ENCODE peak calls at places on chromosomes 3 and 15, in eight cellular contexts. E is adrenal gland, H is WERI-Rb-1, B is thoracic aorta, D is aorta, N is mammary epithelial cell, K is colonic mucosa, U is bronchial epithelial cell. V is an unnamed sample.

GRCh38 chr15:85764649-85765277 is 30.0 kb downstream of the KLHL25 start:
- DNase-seq in E (no peak), K (no peak), N (peak; percentile 55), D (no peak), B (no peak), U (no peak), H (no peak), V (no peak)

GRCh38 chr15:65981837-65982696 is 112.8 kb downstream of the RAB11A start:
- DNase-seq in N (peak; percentile 32), B (no peak), D (peak; percentile 61), E (no peak), U (peak; percentile 33), H (peak; percentile 61), K (peak; percentile 67), V (no peak)

GRCh38 chr3:107206141-107206540 is 171.1 kb upstream of the CCDC54 start:
- DNase-seq in H (peak; percentile 29), K (peak; percentile 18), N (peak; percentile 58), E (peak; percentile 46), U (peak; percentile 49), D (no peak), B (no peak), V (no peak)

GRCh38 chr15:46955576-46955975 is 761.7 kb upstream of the SEMA6D start:
- DNase-seq in N (no peak), U (peak; percentile 8), E (no peak), D (no peak), H (no peak), B (no peak), K (no peak), V (no peak)

GRCh38 chr15:40928975-40929729 is at the start of gene DLL4:
- DNase-seq in B (no peak), E (peak; percentile 59), N (peak; percentile 62), H (peak; percentile 94), D (peak; percentile 83), U (no peak), K (peak; percentile 89), V (no peak)

GRCh38 chr3:28317438-28318022 is 31.0 kb upstream of the ZCWPW2 start:
- DNase-seq in K (peak; percentile 28), N (peak; percentile 39), D (no peak), B (no peak), U (peak; percentile 56), E (peak; percentile 36), H (peak; percentile 35), V (no peak)

GRCh38 chr3:95348879-95349278 is 1286.0 kb downstream of the NSUN3 start:
- DNase-seq in E (no peak), K (no peak), U (no peak), N (no peak), H (no peak), D (no peak), B (no peak), V (no peak)

GRCh38 chr3:46110701-46111493 is 83.6 kb upstream of the XCR1 start:
- DNase-seq in K (peak; percentile 67), E (peak; percentile 76), U (peak; percentile 55), B (no peak), D (no peak), H (no peak), N (peak; percentile 86), V (no peak)

GRCh38 chr3:169771651-169772529 is 1.3 kb upstream of the MYNN start:
- DNase-seq in B (no peak), E (peak; percentile 63), K (peak; percentile 71), N (peak; percentile 69), U (peak; percentile 73), H (peak; percentile 61), D (no peak), V (peak; percentile 69)

GRCh38 chr3:42728668-42729364 is 26.2 kb upstream of the HHATL start:
- DNase-seq in U (no peak), K (no peak), D (no peak), E (no peak), N (no peak), H (no peak), B (no peak), V (no peak)

GRCh38 chr15:66294157-66294931 is 976 bp downstream of the DIS3L start:
- DNase-seq in K (peak; percentile 66), N (peak; percentile 52), H (no peak), U (peak; percentile 59), D (no peak), E (peak; percentile 15), B (no peak), V (peak; percentile 29)

GRCh38 chr15:28975766-28976179 is 90.0 kb downstream of the APBA2 start:
- DNase-seq in E (peak; percentile 34), D (peak; percentile 59), H (peak; percentile 61), K (peak; percentile 41), N (peak; percentile 48), B (no peak), U (peak; percentile 49), V (no peak)

GRCh38 chr15:70348581-70349344 is 251.0 kb upstream of the TLE3 start:
- DNase-seq in K (no peak), H (peak; percentile 75), E (peak; percentile 66), N (peak; percentile 75), U (no peak), B (no peak), D (peak; percentile 62), V (peak; percentile 57)

GRCh38 chr15:65638681-65639089 is 16.9 kb downstream of the SLC24A1 start:
- DNase-seq in D (no peak), U (peak; percentile 69), E (peak; percentile 36), N (peak; percentile 71), B (no peak), K (peak; percentile 54), H (peak; percentile 39), V (no peak)

GRCh38 chr15:42491540-42492225 is 742 bp upstream of the ZNF106 start:
- DNase-seq in U (peak; percentile 80), E (no peak), B (no peak), H (no peak), N (peak; percentile 41), K (no peak), D (no peak), V (no peak)

DNA sequence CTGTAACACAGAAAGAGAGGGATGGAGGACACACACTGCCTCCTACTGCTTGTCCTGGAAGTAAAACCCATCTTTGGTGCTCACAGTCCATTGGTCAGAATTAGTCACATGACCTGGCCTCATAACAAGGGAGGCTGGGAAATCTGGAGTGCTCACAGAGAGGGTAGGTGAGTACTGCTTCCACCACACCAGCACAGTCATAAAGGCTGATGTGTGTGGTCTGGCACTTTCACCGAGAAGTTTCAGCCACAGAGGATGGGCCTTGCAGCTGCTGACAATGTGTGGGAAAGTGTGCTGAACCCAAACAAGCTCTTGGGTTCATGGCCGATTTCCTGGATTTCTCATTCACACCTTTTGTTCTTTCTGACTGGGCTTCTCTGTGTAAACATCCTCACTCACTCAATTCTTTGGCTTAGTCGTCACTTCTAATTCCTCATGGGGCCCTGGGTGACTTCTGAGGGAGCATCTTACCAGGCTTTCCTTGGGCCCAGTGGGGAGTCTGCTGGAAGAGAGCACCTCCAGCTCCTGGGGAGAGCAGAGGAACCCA is 100.7 kb downstream of the ASB7 start:
- DNase-seq in N (peak; percentile 74), U (peak; percentile 97), K (no peak), E (no peak), H (no peak), D (peak; percentile 20), B (no peak), V (no peak)
- H3K27me3 ChIP-seq in N (no peaks in the 10 kb centered on the region), U (no peaks in the 10 kb centered on the region), K (no peaks in the 10 kb centered on the region), E (peaks cover 3% of the 10 kb centered on the region), H (no peaks in the 10 kb centered on the region), D (no peaks in the 10 kb centered on the region), B (no peaks in the 10 kb centered on the region), V (no peaks in the 10 kb centered on the region)

GRCh38 chr15:76340802-76341365 is 4.3 kb downstream of the ISL2 start:
- DNase-seq in H (no peak), U (no peak), K (peak; percentile 46), N (no peak), B (no peak), E (no peak), D (peak; percentile 79), V (no peak)
- H3K27me3 ChIP-seq in H (no peaks in the 10 kb centered on the region), U (peaks cover 70% of the 10 kb centered on the region), K (peaks cover 99% of the 10 kb centered on the region), N (peaks cover 79% of the 10 kb centered on the region), B (peaks cover 79% of the 10 kb centered on the region), E (peaks cover 100% of the 10 kb centered on the region), D (no peaks in the 10 kb centered on the region), V (peaks cover 100% of the 10 kb centered on the region)

DNA sequence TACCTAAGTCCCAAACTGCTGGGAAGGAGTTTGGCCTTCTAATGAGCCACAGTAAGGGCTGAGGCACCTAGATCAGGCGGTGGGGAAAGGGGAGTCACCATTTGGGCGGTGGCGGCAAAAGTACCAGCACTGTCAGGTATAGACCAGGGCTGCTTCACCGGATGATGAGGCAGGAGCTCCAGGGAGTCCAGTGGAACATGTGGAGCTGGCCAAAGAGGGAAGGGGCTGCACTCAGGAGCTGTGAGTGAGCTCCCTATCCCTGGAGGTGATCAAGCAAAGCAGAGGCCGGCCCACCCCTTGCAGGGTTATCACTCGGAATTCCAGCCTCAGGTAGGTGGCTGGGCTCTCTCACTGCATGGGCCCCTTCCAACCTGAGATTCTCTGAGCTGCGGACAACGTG is 108.4 kb downstream of the SEC22A start:
- DNase-seq in K (no peak), D (peak; percentile 70), U (no peak), H (no peak), B (no peak), N (no peak), E (no peak), V (no peak)
- H3K27me3 ChIP-seq in K (no peaks in the 10 kb centered on the region), D (no peaks in the 10 kb centered on the region), U (no peaks in the 10 kb centered on the region), H (no peaks in the 10 kb centered on the region), B (no peaks in the 10 kb centered on the region), N (peaks cover 3% of the 10 kb centered on the region), E (no peaks in the 10 kb centered on the region), V (no peaks in the 10 kb centered on the region)

DNA sequence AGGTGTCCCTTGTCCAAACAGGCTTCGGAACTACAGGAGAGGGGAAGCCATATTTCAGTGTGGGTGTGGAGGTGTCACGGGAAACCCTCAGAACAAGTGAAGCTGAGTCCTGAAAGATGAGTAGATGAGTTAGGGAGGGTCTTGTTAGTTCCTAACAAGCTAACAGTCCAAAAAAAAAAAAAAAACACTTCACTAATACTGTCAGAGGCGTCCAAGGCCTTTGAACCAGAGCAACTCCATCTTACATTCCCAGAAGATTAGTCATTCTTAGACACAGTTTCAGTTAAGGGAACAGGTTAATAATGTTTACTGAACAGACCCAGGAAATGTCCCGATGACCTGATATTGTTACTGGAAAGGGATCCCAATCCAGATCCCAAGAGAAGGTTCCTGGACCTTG is 7.0 kb upstream of the ATP8B4 start:
- DNase-seq in U (no peak), E (no peak), N (no peak), B (no peak), D (no peak), H (no peak), K (no peak), V (no peak)
- H3K27me3 ChIP-seq in U (no peaks in the 10 kb centered on the region), E (no peaks in the 10 kb centered on the region), N (no peaks in the 10 kb centered on the region), B (no peaks in the 10 kb centered on the region), D (no peaks in the 10 kb centered on the region), H (no peaks in the 10 kb centered on the region), K (no peaks in the 10 kb centered on the region), V (no peaks in the 10 kb centered on the region)